ENCODE peak calls at places on chromosomes 7 and 10, in five cellular contexts. U, M, D, V and Y are unnamed samples.

GRCh38 chr10:78433722-78434535 is 400.3 kb downstream of the RPS24 start:
- DNase-seq in U (peak; percentile 12), M (peak; percentile 55), D (no peak), V (no peak), Y (no peak)

GRCh38 chr7:47226688-47227087 is 355.2 kb downstream of the TNS3 start:
- DNase-seq in U (no peak), M (no peak), D (no peak), V (no peak), Y (no peak)

GRCh38 chr10:3803295-3803883 is 18.4 kb upstream of the KLF6 start:
- DNase-seq in U (no peak), M (no peak), D (no peak), V (no peak), Y (no peak)

GRCh38 chr10:62869958-62870357 is 53.8 kb upstream of the EGR2 start:
- DNase-seq in U (no peak), M (no peak), D (no peak), V (no peak), Y (no peak)

GRCh38 chr7:44221231-44221791 is 20.5 kb downstream of the YKT6 start:
- DNase-seq in U (no peak), M (peak; percentile 48), D (no peak), V (no peak), Y (no peak)

GRCh38 chr7:70693690-70694356 is 438.1 kb upstream of the GALNT17 start:
- DNase-seq in U (peak; percentile 77), M (peak; percentile 77), D (peak; percentile 76), V (peak; percentile 90), Y (peak; percentile 85)

GRCh38 chr7:2539031-2540028 is 16.0 kb downstream of the BRAT1 start:
- DNase-seq in U (no peak), M (peak; percentile 55), D (no peak), V (no peak), Y (peak; percentile 6)

GRCh38 chr10:106384541-106384940 is 780.0 kb downstream of the SORCS1 start:
- DNase-seq in U (no peak), M (no peak), D (no peak), V (no peak), Y (no peak)

GRCh38 chr7:131249003-131249402 is 78.7 kb upstream of the MKLN1 start:
- DNase-seq in U (no peak), M (peak; percentile 89), D (no peak), V (no peak), Y (peak; percentile 37)

GRCh38 chr10:28640551-28640950 is 36.8 kb upstream of the BAMBI start:
- DNase-seq in U (no peak), M (peak; percentile 29), D (no peak), V (no peak), Y (no peak)

GRCh38 chr7:135789431-135789830 is 40.8 kb upstream of the FAM180A start:
- DNase-seq in U (no peak), M (no peak), D (no peak), V (no peak), Y (no peak)

GRCh38 chr10:26457088-26457487 is 18.9 kb downstream of the APBB1IP start:
- DNase-seq in U (no peak), M (no peak), D (no peak), V (no peak), Y (peak; percentile 15)

GRCh38 chr10:78429994-78430393 is 396.3 kb downstream of the RPS24 start:
- DNase-seq in U (no peak), M (no peak), D (no peak), V (no peak), Y (no peak)

GRCh38 chr10:70965566-70965965 is 77.2 kb upstream of the PCBD1 start:
- DNase-seq in U (no peak), M (no peak), D (no peak), V (no peak), Y (no peak)

GRCh38 chr7:18117482-18117881 is 89.8 kb upstream of the PRPS1L1 start:
- DNase-seq in U (no peak), M (no peak), D (no peak), V (no peak), Y (no peak)

GRCh38 chr10:123999956-124000615 is 93.3 kb downstream of the CHST15 start:
- DNase-seq in U (peak; percentile 21), M (no peak), D (no peak), V (no peak), Y (no peak)

GRCh38 chr10:30775779-30776591 is 146.4 kb upstream of the LYZL2 start:
- DNase-seq in U (no peak), M (peak; percentile 81), D (no peak), V (no peak), Y (peak; percentile 35)

GRCh38 chr10:113991091-113991860 is 52.4 kb upstream of the ADRB1 start:
- DNase-seq in U (no peak), M (no peak), D (no peak), V (no peak), Y (no peak)

GRCh38 chr10:132451506-132452215 is 54.7 kb downstream of the PWWP2B start:
- DNase-seq in U (no peak), M (no peak), D (peak; percentile 54), V (no peak), Y (peak; percentile 60)

GRCh38 chr7:157557263-157557662 is 220.5 kb downstream of the DNAJB6 start:
- DNase-seq in U (no peak), M (peak; percentile 19), D (no peak), V (no peak), Y (no peak)

GRCh38 chr10:102312683-102313082 is 67.4 kb downstream of the GBF1 start:
- DNase-seq in U (no peak), M (no peak), D (no peak), V (no peak), Y (no peak)

GRCh38 chr10:122494833-122495232 is 33.5 kb downstream of the HTRA1 start:
- DNase-seq in U (no peak), M (no peak), D (no peak), V (no peak), Y (no peak)

GRCh38 chr10:615583-616152 is 73.8 kb downstream of the DIP2C start:
- DNase-seq in U (no peak), M (no peak), D (no peak), V (no peak), Y (no peak)

GRCh38 chr7:149005427-149006344 is 22.6 kb downstream of the PDIA4 start:
- DNase-seq in U (peak; percentile 85), M (peak; percentile 92), D (peak; percentile 88), V (peak; percentile 76), Y (peak; percentile 83)

GRCh38 chr10:115918812-115919211 is 354.2 kb downstream of the GFRA1 start:
- DNase-seq in U (no peak), M (no peak), D (no peak), V (no peak), Y (no peak)

GRCh38 chr10:118470470-118470869 is 125.0 kb downstream of the PRLHR start:
- DNase-seq in U (no peak), M (no peak), D (no peak), V (no peak), Y (no peak)

GRCh38 chr10:69874464-69874863 is 72.8 kb downstream of the COL13A1 start:
- DNase-seq in U (no peak), M (no peak), D (no peak), V (no peak), Y (no peak)

DNA sequence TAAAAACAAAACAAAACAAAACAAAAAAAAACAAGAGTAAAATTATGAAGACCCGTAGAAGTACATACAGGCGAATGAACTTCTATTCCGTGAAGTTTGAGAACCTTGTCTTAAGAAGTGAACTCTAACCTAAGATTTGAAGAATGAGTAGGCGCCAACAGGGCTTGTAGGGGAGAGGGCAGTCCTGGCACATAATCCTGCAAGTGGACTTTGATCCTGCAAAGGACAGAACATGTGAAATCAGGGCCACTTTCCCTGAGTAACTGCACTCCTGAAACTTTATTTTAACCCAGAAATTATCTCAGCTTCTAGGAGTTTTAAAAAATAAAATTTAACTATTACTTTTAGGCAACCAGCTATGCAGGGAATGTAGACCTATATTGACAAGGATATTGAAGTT is 62.0 kb downstream of the GNAT3 start:
- DNase-seq in U (no peak), M (no peak), D (peak; percentile 43), V (peak; percentile 71), Y (no peak)
- TF ChIP-seq POLR2A in U (no peak), M (no peak), D (no peak), V (no peak), Y (no peak)

GRCh38 chr10:112383325-112383724 is 9.4 kb downstream of the ACSL5 start:
- DNase-seq in U (peak; percentile 32), M (no peak), D (peak; percentile 70), V (no peak), Y (peak; percentile 72)

GRCh38 chr10:112375721-112376577 is 2.0 kb downstream of the ACSL5 start:
- DNase-seq in U (peak; percentile 72), M (peak; percentile 71), D (peak; percentile 84), V (peak; percentile 91), Y (peak; percentile 69)

GRCh38 chr10:112376578-112376855 is 2.6 kb downstream of the ACSL5 start:
- DNase-seq in U (no peak), M (no peak), D (no peak), V (no peak), Y (no peak)

GRCh38 chr10:112382539-112383235 is 8.8 kb downstream of the ACSL5 start:
- DNase-seq in U (no peak), M (no peak), D (no peak), V (no peak), Y (no peak)

DNA sequence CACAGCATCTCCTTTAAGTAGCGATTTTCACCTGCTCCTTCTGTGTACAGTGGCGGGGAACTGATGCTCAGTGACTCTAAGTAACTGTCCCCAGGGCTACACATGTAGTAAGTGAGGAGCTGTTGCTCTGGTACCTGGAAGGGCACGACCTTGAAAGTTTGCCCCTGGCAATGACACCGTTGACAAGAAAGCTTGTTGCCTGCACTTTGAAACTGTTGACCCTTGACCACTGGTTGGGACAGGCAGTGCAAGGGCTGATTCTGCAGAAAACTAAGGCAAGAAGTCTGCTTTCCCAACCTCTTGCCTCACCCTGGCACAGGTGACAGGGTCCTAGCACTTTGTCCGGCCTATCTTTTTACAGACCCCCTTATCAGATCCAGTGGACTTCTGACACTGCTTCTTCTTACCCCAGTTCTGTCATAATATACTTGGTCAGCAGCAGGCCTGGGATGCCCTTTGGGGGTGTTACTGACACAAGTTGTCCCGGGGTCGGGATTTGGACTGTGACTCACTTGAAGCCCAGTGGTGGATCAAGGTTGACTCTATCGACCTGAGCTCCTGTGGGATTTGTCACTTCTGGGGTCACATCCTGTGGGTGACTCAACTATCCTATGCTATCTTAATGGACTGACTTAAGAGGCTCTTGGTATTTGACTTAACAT is 5.8 kb downstream of the ACSL5 start:
- DNase-seq in U (no peak), M (no peak), D (no peak), V (peak; percentile 86), Y (peak; percentile 49)
- H3K4me1 ChIP-seq in U (peaks cover 11% of the 10 kb centered on the region), M (no peaks in the 10 kb centered on the region), D (peaks cover 47% of the 10 kb centered on the region), V (no peaks in the 10 kb centered on the region), Y (peaks cover 61% of the 10 kb centered on the region)

GRCh38 chr7:37352974-37353948 is 95.4 kb downstream of the ELMO1 start:
- DNase-seq in U (no peak), M (no peak), D (no peak), V (no peak), Y (peak; percentile 41)
- TF ChIP-seq POLR2A in U (no peak), M (no peak), D (no peak), V (no peak), Y (no peak)

GRCh38 chr7:6250364-6250833 is 22.0 kb downstream of the CYTH3 start:
- DNase-seq in U (no peak), M (no peak), D (no peak), V (no peak), Y (no peak)

GRCh38 chr7:6251653-6252052 is 20.8 kb downstream of the CYTH3 start:
- DNase-seq in U (no peak), M (no peak), D (no peak), V (no peak), Y (no peak)

GRCh38 chr7:6246257-6246917 is 26.0 kb downstream of the CYTH3 start:
- DNase-seq in U (no peak), M (no peak), D (no peak), V (no peak), Y (no peak)

GRCh38 chr7:6252310-6252709 is 20.1 kb downstream of the CYTH3 start:
- DNase-seq in U (no peak), M (no peak), D (no peak), V (no peak), Y (no peak)

GRCh38 chr7:6248581-6248980 is 23.8 kb downstream of the CYTH3 start:
- DNase-seq in U (no peak), M (no peak), D (no peak), V (no peak), Y (no peak)
- H3K4me1 ChIP-seq in U (peaks cover 4% of the 10 kb centered on the region), M (peaks cover 25% of the 10 kb centered on the region), D (peaks cover 9% of the 10 kb centered on the region), V (no peaks in the 10 kb centered on the region), Y (no peaks in the 10 kb centered on the region)